ENCODE peak calls at places on chromosomes 11 and 22, in four cellular contexts. P, X, R and F are unnamed samples.

GRCh38 chr11:122138759-122139594 is 23.0 kb upstream of the BLID start:
- DNase-seq in P (no peak), X (no peak), R (no peak), F (no peak)

GRCh38 chr22:32557424-32557823 is 82.8 kb downstream of the FBXO7 start:
- DNase-seq in P (no peak), R (no peak), X (no peak), F (no peak)

GRCh38 chr22:38415046-38415445 is 40.0 kb downstream of the KCNJ4 start:
- DNase-seq in P (no peak), R (no peak), X (no peak), F (no peak)

GRCh38 chr11:61968758-61969390 is 1.4 kb upstream of the FTH1 start:
- DNase-seq in P (no peak), R (no peak), X (no peak), F (no peak)

GRCh38 chr11:93133710-93134109 is 64.1 kb downstream of the SLC36A4 start:
- DNase-seq in R (no peak), X (no peak), P (no peak), F (no peak)

GRCh38 chr22:50530857-50531545 is 1.2 kb upstream of the TYMP start:
- DNase-seq in X (peak; percentile 43), R (peak; percentile 77), P (peak; percentile 60), F (peak; percentile 74)

GRCh38 chr22:24588370-24588755 is 4.5 kb downstream of the LRRC75B start:
- DNase-seq in R (no peak), X (no peak), P (no peak), F (no peak)

GRCh38 chr11:64916040-64916847 is 765 bp downstream of the ATG2A start:
- DNase-seq in X (no peak), R (no peak), P (no peak), F (peak; percentile 29)

GRCh38 chr11:14773755-14774154 is 118.3 kb downstream of the CYP2R1 start:
- DNase-seq in X (no peak), P (no peak), R (no peak), F (no peak)

GRCh38 chr11:69398529-69399492 is 82.7 kb upstream of the LINC01488 start:
- DNase-seq in P (no peak), R (no peak), X (no peak), F (no peak)